ENCODE peak calls at places on chromosomes 2 and 18, in six cellular contexts. D, L, J, O, I and T are unnamed samples.
A peak's percentile ranks its signal among the peaks of the same experiment; 100 is the strongest.

GRCh38 chr2:43005975-43006833 is 213.8 kb upstream of the HAAO start:
- DNase-seq in I (no peak), O (no peak), D (no peak), J (no peak), L (no peak), T (no peak)

GRCh38 chr2:75647771-75648170 is 1.2 kb downstream of the MRPL19 start:
- DNase-seq in L (no peak), J (no peak), I (no peak), O (no peak), D (no peak), T (no peak)

GRCh38 chr2:8608411-8608954 is 73.4 kb upstream of the ID2 start:
- DNase-seq in D (peak; percentile 18), I (no peak), L (no peak), O (no peak), J (no peak), T (no peak)

GRCh38 chr2:96923810-96924774 is 54.2 kb upstream of the SEMA4C start:
- DNase-seq in J (no peak), D (no peak), L (peak; percentile 23), O (no peak), I (no peak), T (no peak)

GRCh38 chr18:51153659-51154371 is 43.7 kb downstream of the MEX3C start:
- DNase-seq in J (no peak), O (no peak), L (peak; percentile 29), D (peak; percentile 76), I (no peak), T (no peak)

GRCh38 chr18:7572837-7573236 is 5.7 kb downstream of the PTPRM start:
- DNase-seq in O (no peak), D (no peak), I (no peak), L (no peak), J (no peak), T (no peak)

GRCh38 chr2:191501390-191502168 is 176.4 kb upstream of the NABP1 start:
- DNase-seq in D (no peak), I (no peak), L (no peak), J (no peak), O (peak; percentile 53), T (no peak)

GRCh38 chr2:238064376-238064775 is 3.6 kb downstream of the SCLY start:
- DNase-seq in D (no peak), J (no peak), L (no peak), I (no peak), O (no peak), T (no peak)

GRCh38 chr2:164186596-164186995 is 434.7 kb downstream of the GRB14 start:
- DNase-seq in I (no peak), L (no peak), J (no peak), O (no peak), D (no peak), T (no peak)

GRCh38 chr2:126658910-126659613 is 3.1 kb downstream of the GYPC start:
- DNase-seq in I (no peak), L (no peak), D (no peak), O (peak; percentile 77), J (no peak), T (no peak)

GRCh38 chr2:47747878-47748277 is 35.1 kb upstream of the MSH6 start:
- DNase-seq in J (no peak), L (no peak), D (no peak), O (no peak), I (no peak), T (no peak)

GRCh38 chr18:59502899-59503245 is 143.8 kb upstream of the LMAN1 start:
- DNase-seq in J (no peak), D (no peak), L (no peak), I (no peak), O (no peak), T (no peak)

GRCh38 chr2:119751706-119752105 is 8.0 kb upstream of the PTPN4 start:
- DNase-seq in D (no peak), J (no peak), O (no peak), I (no peak), L (no peak), T (no peak)

GRCh38 chr2:98514879-98515570 is 70.4 kb downstream of the INPP4A start:
- DNase-seq in J (no peak), D (peak; percentile 35), L (no peak), O (no peak), I (no peak), T (no peak)

GRCh38 chr2:172614932-172615331 is 59.0 kb downstream of the PDK1 start:
- DNase-seq in L (no peak), O (no peak), I (no peak), J (no peak), D (no peak), T (no peak)

GRCh38 chr2:108139521-108139920 is 100.2 kb upstream of the SULT1C3 start:
- DNase-seq in L (no peak), I (peak; percentile 83), O (peak; percentile 88), J (no peak), D (no peak), T (no peak)

GRCh38 chr2:109712126-109712455 is 82.0 kb upstream of the RGPD5 start:
- DNase-seq in I (no peak), L (no peak), D (no peak), O (no peak), J (no peak), T (no peak)

GRCh38 chr2:57434952-57435351 is 611.7 kb upstream of the VRK2 start:
- DNase-seq in I (no peak), L (no peak), O (no peak), J (no peak), D (no peak), T (no peak)

GRCh38 chr2:162317910-162318279 is 589 bp downstream of the IFIH1 start:
- DNase-seq in J (peak; percentile 57), I (no peak), D (peak; percentile 33), O (no peak), L (peak; percentile 30), T (no peak)

GRCh38 chr2:237739101-237739500 is 59.5 kb upstream of the RBM44 start:
- DNase-seq in J (no peak), D (no peak), L (no peak), I (no peak), O (no peak), T (no peak)

GRCh38 chr2:96962567-96963203 is 23.7 kb downstream of the FAM178B start:
- DNase-seq in L (peak; percentile 74), O (no peak), D (peak; percentile 92), I (no peak), J (no peak), T (no peak)

GRCh38 chr2:31246184-31246852 is 12.4 kb downstream of the EHD3 start:
- DNase-seq in D (no peak), I (no peak), J (no peak), O (no peak), L (no peak), T (no peak)

GRCh38 chr2:182062329-182062972 is 76.8 kb downstream of the PPP1R1C start:
- DNase-seq in O (no peak), J (no peak), D (no peak), I (no peak), L (no peak), T (no peak)

GRCh38 chr2:240227538-240228428 is 87.3 kb upstream of the OTOS start:
- DNase-seq in J (no peak), D (no peak), O (no peak), I (no peak), L (no peak), T (no peak)

GRCh38 chr18:13112982-13113381 is 105.6 kb upstream of the LDLRAD4 start:
- DNase-seq in I (peak; percentile 91), J (peak; percentile 88), O (peak; percentile 91), D (peak; percentile 27), L (no peak), T (peak; percentile 93)

GRCh38 chr2:128437181-128437520 is 118.5 kb upstream of the HS6ST1 start:
- DNase-seq in O (no peak), L (no peak), J (peak; percentile 20), I (no peak), D (no peak), T (peak; percentile 2)

GRCh38 chr18:78986018-78986481 is 6.4 kb downstream of the SALL3 start:
- DNase-seq in L (no peak), D (peak; percentile 42), I (peak; percentile 84), O (peak; percentile 72), J (no peak), T (peak; percentile 81)

DNA sequence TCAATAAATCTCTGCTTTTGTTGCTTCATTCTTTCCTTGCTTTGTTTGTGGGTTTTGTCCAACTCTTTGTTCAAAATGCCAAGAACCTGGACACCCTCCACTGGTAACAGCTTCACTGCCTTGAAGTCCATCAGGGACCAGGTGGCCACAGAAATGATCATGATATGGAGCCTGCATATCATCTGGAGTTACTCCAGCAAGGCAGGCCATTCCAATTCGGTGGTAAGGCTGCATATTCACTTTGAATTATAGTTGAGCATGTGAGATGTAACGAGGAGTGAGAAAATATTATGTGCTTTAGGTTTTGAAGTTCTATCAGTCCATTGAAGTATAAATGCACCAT is 26.3 kb upstream of the SPATA3 start:
- DNase-seq in D (no peak), J (no peak), L (no peak), I (no peak), O (no peak), T (no peak)
- H3K27ac ChIP-seq in D (no peak overlapping the region), J (no peak overlapping the region), L (no peak overlapping the region), I (no peak overlapping the region), O (no peak overlapping the region), T (no peak overlapping the region)

GRCh38 chr2:70142590-70143313 is 48.1 kb downstream of the C2orf42 start:
- DNase-seq in J (peak; percentile 99), L (peak; percentile 98), O (peak; percentile 100), I (peak; percentile 100), D (peak; percentile 99), T (peak; percentile 100)
- H3K27me3 ChIP-seq in J (no peaks in the 10 kb centered on the region), L (no peaks in the 10 kb centered on the region), O (no peaks in the 10 kb centered on the region), I (no peaks in the 10 kb centered on the region), D (no peaks in the 10 kb centered on the region), T (no peaks in the 10 kb centered on the region)

DNA sequence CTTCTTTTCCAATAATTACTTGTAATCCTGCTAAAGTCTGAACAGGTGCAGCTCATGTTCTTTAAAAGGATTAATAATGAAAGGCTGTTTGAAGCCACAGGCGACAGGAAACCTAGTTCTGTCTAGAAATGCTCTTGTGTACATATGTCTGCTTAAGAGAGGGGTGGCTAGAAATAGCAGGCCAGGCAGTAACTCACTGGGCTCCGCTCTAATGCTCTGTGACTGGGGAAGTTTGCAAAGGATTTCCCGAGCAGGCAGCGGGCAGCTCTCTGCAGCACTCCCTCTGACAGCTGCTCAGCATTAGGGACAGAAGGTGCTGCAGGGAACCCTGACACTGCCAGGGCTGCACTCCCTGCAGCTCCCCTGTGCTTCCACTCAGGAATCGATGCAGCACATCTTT is 33.2 kb upstream of the TTC39C start:
- DNase-seq in D (no peak), L (no peak), J (no peak), I (peak; percentile 46), O (peak; percentile 28), T (peak; percentile 91)
- H3K27ac ChIP-seq in D (peak overlapping the region; percentile 5), L (no peak overlapping the region), J (no peak overlapping the region), I (no peak overlapping the region), O (no peak overlapping the region), T (peak overlapping the region; percentile 80)

DNA sequence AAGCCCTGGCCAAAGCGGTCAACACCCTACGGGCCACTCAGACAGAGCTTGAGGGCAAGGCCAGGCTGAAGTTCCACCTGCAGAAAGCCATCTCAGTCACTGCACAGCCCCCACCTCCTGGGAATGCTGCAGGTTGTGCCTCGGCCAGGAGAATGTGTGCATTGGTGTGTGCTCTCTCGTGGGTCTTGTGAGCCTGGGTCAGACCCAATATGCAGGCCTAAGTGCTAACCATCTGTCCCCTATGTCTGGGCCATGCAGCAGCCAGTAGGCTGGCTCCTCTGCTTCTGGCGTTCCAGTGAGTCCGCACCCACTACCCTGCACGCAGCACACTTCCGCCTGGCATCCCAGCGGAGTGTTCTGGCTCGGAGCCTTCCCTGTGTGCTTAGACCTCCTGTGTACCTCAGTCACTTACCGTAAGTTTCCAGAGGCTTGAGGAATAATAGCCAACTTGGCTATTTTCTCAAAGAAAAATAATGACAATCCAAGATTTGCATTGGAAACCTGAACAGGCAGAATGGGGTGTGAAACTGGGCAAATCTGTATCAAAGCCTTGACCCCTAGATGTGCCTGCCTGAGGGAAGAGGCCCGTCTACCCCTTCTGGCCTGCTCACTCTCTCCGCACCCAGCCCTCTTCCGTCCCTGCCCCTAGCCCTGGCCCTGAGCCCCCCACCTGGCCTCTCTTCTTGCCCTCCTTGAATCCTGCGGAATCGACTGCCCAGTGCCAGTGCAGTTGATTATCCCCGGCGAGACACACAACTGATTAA is 7.2 kb downstream of the SIX3 start:
- DNase-seq in D (no peak), O (no peak), J (peak; percentile 30), I (no peak), L (no peak), T (peak; percentile 82)
- H3K27me3 ChIP-seq in D (no peaks in the 10 kb centered on the region), O (peaks cover 100% of the 10 kb centered on the region), J (peaks cover 85% of the 10 kb centered on the region), I (peaks cover 77% of the 10 kb centered on the region), L (peaks cover 88% of the 10 kb centered on the region), T (no peaks in the 10 kb centered on the region)